ENCODE peak calls at places on chromosomes 5 and 9, in ten cellular contexts. M is thyroid gland, Z is psoas muscle, D is fibroblast of lung, W is astrocyte, B is right atrium auricular region, L is colonic mucosa, N is pancreas, S is uterus, C is right lobe of liver. A is an unnamed sample.

GRCh38 chr5:100273846-100274580 is 261.2 kb upstream of the FAM174A start:
- DNase-seq in M (no peak), Z (no peak), D (no peak), W (peak; percentile 29), B (no peak), L (no peak), N (no peak), S (no peak), C (no peak), A (no peak)

GRCh38 chr5:159061834-159062530 is 37.7 kb downstream of the EBF1 start:
- DNase-seq in M (no peak), Z (no peak), D (no peak), W (no peak), B (no peak), L (no peak), N (no peak), S (no peak), C (peak; percentile 55), A (no peak)

GRCh38 chr5:37918420-37918819 is 78.6 kb upstream of the GDNF start:
- DNase-seq in M (no peak), Z (no peak), D (peak; percentile 4), W (peak; percentile 54), B (no peak), L (no peak), N (peak; percentile 22), S (no peak), C (no peak), A (no peak)

GRCh38 chr9:111621895-111622480 is 9.1 kb upstream of the DNAJC25 start:
- DNase-seq in M (peak; percentile 12), Z (no peak), D (peak; percentile 64), W (no peak), B (no peak), L (peak; percentile 49), N (no peak), S (peak; percentile 41), C (no peak), A (no peak)

GRCh38 chr9:5617749-5618148 is 11.2 kb upstream of the RIC1 start:
- DNase-seq in M (no peak), Z (no peak), D (no peak), W (no peak), B (no peak), L (no peak), N (no peak), S (no peak), C (no peak), A (no peak)

GRCh38 chr9:748861-749497 is 92.5 kb upstream of the DMRT1 start:
- DNase-seq in M (no peak), Z (no peak), D (no peak), W (no peak), B (peak; percentile 48), L (no peak), N (no peak), S (no peak), C (no peak), A (no peak)

GRCh38 chr5:168830833-168831232 is 251.7 kb upstream of the PANK3 start:
- DNase-seq in M (no peak), Z (no peak), D (no peak), W (no peak), B (no peak), L (no peak), N (no peak), S (no peak), C (no peak), A (no peak)

GRCh38 chr5:759781-760362 is 24.7 kb downstream of the ZDHHC11B start:
- DNase-seq in M (no peak), Z (peak; percentile 31), D (no peak), W (no peak), B (no peak), L (peak; percentile 20), N (no peak), S (no peak), C (peak; percentile 56), A (no peak)

GRCh38 chr5:111699324-111699723 is 57.7 kb downstream of the NREP start:
- DNase-seq in M (no peak), Z (no peak), D (no peak), W (no peak), B (no peak), L (no peak), N (no peak), S (no peak), C (no peak), A (no peak)

GRCh38 chr5:124438390-124439380 is 307.8 kb downstream of the ZNF608 start:
- DNase-seq in M (no peak), Z (no peak), D (no peak), W (peak; percentile 7), B (no peak), L (no peak), N (no peak), S (no peak), C (no peak), A (no peak)

GRCh38 chr9:134632329-134632728 is 9.3 kb upstream of the COL5A1 start:
- DNase-seq in M (no peak), Z (no peak), D (no peak), W (no peak), B (no peak), L (no peak), N (no peak), S (no peak), C (peak; percentile 39), A (no peak)

GRCh38 chr5:16457451-16457850 is 8.1 kb downstream of the ZNF622 start:
- DNase-seq in M (no peak), Z (no peak), D (no peak), W (no peak), B (no peak), L (no peak), N (no peak), S (no peak), C (no peak), A (no peak)

GRCh38 chr5:75460947-75461346 is 50.5 kb downstream of the CERT1 start:
- DNase-seq in M (no peak), Z (no peak), D (no peak), W (no peak), B (no peak), L (no peak), N (no peak), S (no peak), C (no peak), A (no peak)

GRCh38 chr5:143390941-143391340 is 12.5 kb downstream of the NR3C1 start:
- DNase-seq in M (no peak), Z (no peak), D (no peak), W (no peak), B (no peak), L (no peak), N (no peak), S (no peak), C (no peak), A (no peak)

GRCh38 chr5:144794922-144795321 is 624.2 kb downstream of the KCTD16 start:
- DNase-seq in M (no peak), Z (no peak), D (no peak), W (peak; percentile 47), B (no peak), L (no peak), N (no peak), S (no peak), C (no peak), A (no peak)

GRCh38 chr5:33379757-33380156 is 61.0 kb upstream of the TARS1 start:
- DNase-seq in M (no peak), Z (no peak), D (peak; percentile 66), W (no peak), B (no peak), L (no peak), N (no peak), S (no peak), C (no peak), A (no peak)

GRCh38 chr5:115069087-115069968 is 100.4 kb downstream of the TRIM36 start:
- DNase-seq in M (peak; percentile 22), Z (no peak), D (peak; percentile 58), W (peak; percentile 33), B (no peak), L (peak; percentile 19), N (peak; percentile 18), S (no peak), C (no peak), A (no peak)

GRCh38 chr9:107612136-107612535 is 122.6 kb upstream of the KLF4 start:
- DNase-seq in M (peak; percentile 21), Z (peak; percentile 82), D (no peak), W (no peak), B (peak; percentile 89), L (peak; percentile 47), N (no peak), S (peak; percentile 78), C (peak; percentile 72), A (no peak)

GRCh38 chr5:82096249-82096648 is 124.4 kb downstream of the ATG10 start:
- DNase-seq in M (no peak), Z (no peak), D (no peak), W (no peak), B (no peak), L (no peak), N (no peak), S (no peak), C (no peak), A (no peak)

GRCh38 chr5:82091617-82092016 is 119.8 kb downstream of the ATG10 start:
- DNase-seq in M (no peak), Z (no peak), D (no peak), W (no peak), B (no peak), L (no peak), N (no peak), S (no peak), C (no peak), A (no peak)
- H3K4me3 ChIP-seq in M (no peak overlapping the region), Z (no peak overlapping the region), D (no peak overlapping the region), W (no peak overlapping the region), B (no peak overlapping the region), L (no peak overlapping the region), N (no peak overlapping the region), S (no peak overlapping the region), C (no peak overlapping the region), A (no peak overlapping the region)

GRCh38 chr9:109459423-109459822 is 38.7 kb downstream of the PTPN3 start:
- DNase-seq in M (no peak), Z (no peak), D (no peak), W (no peak), B (no peak), L (no peak), N (no peak), S (no peak), C (no peak), A (no peak)
- TF ChIP-seq CTCF in M (no peak), Z (no peak), D (no peak), W (no peak), B (no peak), L (no peak), N (no peak), S (no peak), C (no peak), A (no peak)

GRCh38 chr5:177510567-177511053 is 984 bp upstream of the DOK3 start:
- DNase-seq in M (no peak), Z (no peak), D (no peak), W (no peak), B (no peak), L (no peak), N (no peak), S (no peak), C (peak; percentile 51), A (no peak)
- H3K36me3 ChIP-seq in M (peaks cover 43% of the 10 kb centered on the region), Z (peaks cover 7% of the 10 kb centered on the region), D (peaks cover 40% of the 10 kb centered on the region), W (peaks cover 20% of the 10 kb centered on the region), B (peaks cover 50% of the 10 kb centered on the region), L (peaks cover 16% of the 10 kb centered on the region), N (peaks cover 20% of the 10 kb centered on the region), S (no peaks in the 10 kb centered on the region), C (peaks cover 17% of the 10 kb centered on the region), A (peaks cover 3% of the 10 kb centered on the region)

DNA sequence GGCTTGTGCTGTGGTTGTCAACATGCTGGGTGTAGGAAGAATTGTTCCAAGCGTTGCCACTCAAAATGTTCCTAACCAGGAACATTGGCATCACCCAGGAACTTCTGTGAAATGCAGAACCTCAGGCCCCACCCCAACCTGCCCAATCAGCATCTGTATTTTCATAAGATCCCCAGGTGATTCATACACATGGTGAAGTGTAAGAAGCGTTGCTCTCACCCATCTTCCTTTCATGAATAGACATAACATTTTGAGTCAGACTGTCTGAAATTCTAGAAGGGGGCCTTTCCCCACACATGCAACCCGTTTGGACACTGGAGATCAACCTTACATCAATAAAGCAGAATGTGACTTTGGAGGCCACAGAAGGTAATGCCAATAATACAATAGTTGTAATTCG is 9.3 kb upstream of the AFAP1L1 start:
- DNase-seq in M (no peak), Z (no peak), D (no peak), W (no peak), B (no peak), L (no peak), N (no peak), S (no peak), C (no peak), A (no peak)
- H3K4me3 ChIP-seq in M (no peak overlapping the region), Z (no peak overlapping the region), D (no peak overlapping the region), W (no peak overlapping the region), B (no peak overlapping the region), L (no peak overlapping the region), N (no peak overlapping the region), S (no peak overlapping the region), C (no peak overlapping the region), A (no peak overlapping the region)

A was measured in kidney epithelial cell.